ENCODE peak calls at places on chromosomes 5 and 9, in nine cellular contexts. X, M, L, R, S, E, B, C and A are unnamed samples.

GRCh38 chr5:139985733-139986132 is 57.4 kb downstream of the NRG2 start:
- DNase-seq in X (no peak), M (no peak), L (peak), R (peak), S (no peak), E (peak), B (no peak), C (peak), A (no peak)

GRCh38 chr5:66814146-66814991 is 218.2 kb downstream of the MAST4 start:
- DNase-seq in X (peak), M (peak), L (peak), R (peak), S (no peak), E (peak), B (no peak), C (no peak), A (peak)

GRCh38 chr5:21140987-21141386 is 1153.0 kb upstream of the CDH18 start:
- DNase-seq in X (no peak), M (no peak), L (no peak), R (no peak), S (no peak), E (no peak), B (no peak), C (no peak), A (no peak)

GRCh38 chr5:168612123-168612522 is 33.0 kb upstream of the PANK3 start:
- DNase-seq in X (no peak), M (no peak), L (no peak), R (no peak), S (no peak), E (no peak), B (no peak), C (no peak), A (no peak)

GRCh38 chr5:128154943-128155342 is 71.4 kb downstream of the SLC12A2 start:
- DNase-seq in X (no peak), M (no peak), L (no peak), R (no peak), S (no peak), E (peak), B (no peak), C (no peak), A (no peak)

GRCh38 chr5:140108093-140109049 is 5.5 kb upstream of the PURA start:
- DNase-seq in X (peak), M (no peak), L (no peak), R (no peak), S (no peak), E (no peak), B (peak), C (no peak), A (no peak)

GRCh38 chr5:73966411-73966810 is 340.4 kb downstream of the ARHGEF28 start:
- DNase-seq in X (no peak), M (no peak), L (no peak), R (no peak), S (no peak), E (no peak), B (no peak), C (peak), A (no peak)

GRCh38 chr9:96217756-96218693 is 84.0 kb downstream of the HSD17B3 start:
- DNase-seq in X (peak), M (peak), L (peak), R (peak), S (peak), E (peak), B (peak), C (no peak), A (peak)

GRCh38 chr9:17509698-17510097 is 69.2 kb upstream of the SH3GL2 start:
- DNase-seq in X (no peak), M (no peak), L (no peak), R (no peak), S (no peak), E (no peak), B (no peak), C (no peak), A (no peak)

GRCh38 chr9:24464321-24464951 is 81.3 kb downstream of the IZUMO3 start:
- DNase-seq in X (no peak), M (no peak), L (no peak), R (no peak), S (no peak), E (peak), B (no peak), C (no peak), A (no peak)

GRCh38 chr9:121277518-121278275 is 9.7 kb downstream of the GSN start:
- DNase-seq in X (no peak), M (no peak), L (no peak), R (no peak), S (no peak), E (peak), B (no peak), C (peak), A (no peak)

GRCh38 chr5:117095322-117095721 is 520.7 kb upstream of the SEMA6A start:
- DNase-seq in X (no peak), M (no peak), L (no peak), R (no peak), S (no peak), E (no peak), B (no peak), C (no peak), A (no peak)

GRCh38 chr5:34919077-34919476 is 3.6 kb downstream of the BRIX1 start:
- DNase-seq in X (no peak), M (no peak), L (peak), R (peak), S (no peak), E (no peak), B (no peak), C (no peak), A (no peak)

GRCh38 chr5:169893010-169893409 is 87.3 kb downstream of the INSYN2B start:
- DNase-seq in X (no peak), M (no peak), L (no peak), R (no peak), S (no peak), E (no peak), B (no peak), C (no peak), A (no peak)

GRCh38 chr5:36734422-36734821 is 128.0 kb downstream of the SLC1A3 start:
- DNase-seq in X (no peak), M (no peak), L (peak), R (peak), S (no peak), E (peak), B (no peak), C (no peak), A (no peak)

GRCh38 chr5:73093943-73094342 is 26.4 kb upstream of the TMEM171 start:
- DNase-seq in X (no peak), M (no peak), L (peak), R (peak), S (no peak), E (peak), B (no peak), C (peak), A (no peak)

GRCh38 chr5:169602535-169602934 is 19.0 kb downstream of the SPDL1 start:
- DNase-seq in X (no peak), M (no peak), L (no peak), R (no peak), S (no peak), E (peak), B (no peak), C (peak), A (no peak)

GRCh38 chr9:124280176-124280691 is 22.5 kb downstream of the NEK6 start:
- DNase-seq in X (no peak), M (no peak), L (peak), R (no peak), S (no peak), E (peak), B (no peak), C (no peak), A (no peak)

GRCh38 chr5:68515514-68515913 is 300.0 kb downstream of the PIK3R1 start:
- DNase-seq in X (no peak), M (no peak), L (no peak), R (no peak), S (no peak), E (no peak), B (no peak), C (no peak), A (no peak)

GRCh38 chr9:33287087-33287490 is 3.2 kb upstream of the NFX1 start:
- DNase-seq in X (peak), M (no peak), L (peak), R (peak), S (no peak), E (peak), B (no peak), C (peak), A (peak)

GRCh38 chr5:6722015-6722414 is 8.8 kb downstream of the TENT4A start:
- DNase-seq in X (no peak), M (no peak), L (no peak), R (no peak), S (no peak), E (peak), B (no peak), C (no peak), A (no peak)

GRCh38 chr5:134550271-134551214 is 25.1 kb downstream of the JADE2 start:
- DNase-seq in X (no peak), M (no peak), L (no peak), R (no peak), S (no peak), E (no peak), B (no peak), C (no peak), A (no peak)

GRCh38 chr5:140840978-140841962 is at the start of gene PCDHA8:
- DNase-seq in X (no peak), M (no peak), L (peak), R (peak), S (no peak), E (no peak), B (no peak), C (no peak), A (no peak)

GRCh38 chr5:146490089-146490843 is 25.7 kb downstream of the GPR151 start:
- DNase-seq in X (no peak), M (no peak), L (no peak), R (no peak), S (no peak), E (no peak), B (no peak), C (no peak), A (no peak)

GRCh38 chr9:131608469-131609115 is 63.3 kb downstream of the PRRT1B start:
- DNase-seq in X (no peak), M (no peak), L (peak), R (peak), S (no peak), E (peak), B (peak), C (peak), A (no peak)

GRCh38 chr5:142034994-142035393 is 22.2 kb upstream of the GNPDA1 start:
- DNase-seq in X (no peak), M (no peak), L (no peak), R (no peak), S (no peak), E (no peak), B (no peak), C (no peak), A (no peak)

GRCh38 chr9:71665247-71665646 is 103.1 kb downstream of the CEMIP2 start:
- DNase-seq in X (no peak), M (no peak), L (no peak), R (no peak), S (no peak), E (no peak), B (no peak), C (no peak), A (no peak)

GRCh38 chr9:69469136-69469535 is 144.1 kb downstream of the ENTREP1 start:
- DNase-seq in X (no peak), M (no peak), L (no peak), R (no peak), S (no peak), E (no peak), B (no peak), C (no peak), A (no peak)

GRCh38 chr9:73683862-73684591 is 532.4 kb downstream of the ANXA1 start:
- DNase-seq in X (no peak), M (no peak), L (peak), R (peak), S (no peak), E (peak), B (no peak), C (no peak), A (no peak)